ENCODE peak calls at places on chromosomes 2 and 18, in seven cellular contexts. U is ureter; Y is stimulated activated CD4-positive, alpha-beta T cell treated with anti-CD3 and anti-CD28 coated beads, Interleukin-12 subunit alpha, Interleukin-12 subunit beta, amount 100 ng/mL, for 48 hours; X is activated CD8-positive, alpha-beta memory T cell treated with anti-CD3 and anti-CD28 coated beads, Interleukin-2, amount 10 ng/mL, durations not matched to agents 7 days and 5 days; Z is EL; T is mesothelial cell of epicardium; M is RPMI8226. F is an unnamed sample.

GRCh38 chr2:233813236-233814062 is 35.3 kb downstream of the MROH2A start:
- DNase-seq in U (no peak), Y (no peak), X (no peak), Z (no peak), T (no peak), M (no peak), F (no peak)

GRCh38 chr18:26804474-26804873 is 61.0 kb downstream of the AQP4 start:
- DNase-seq in U (no peak), Y (no peak), X (no peak), Z (no peak), T (no peak), M (no peak), F (no peak)

GRCh38 chr2:218622606-218623238 is 15.0 kb downstream of the PLCD4 start:
- DNase-seq in U (no peak), Y (no peak), X (no peak), Z (peak; percentile 35), T (no peak), M (peak; percentile 47), F (no peak)

GRCh38 chr2:98761267-98761781 is 30.4 kb upstream of the MGAT4A start:
- DNase-seq in U (no peak), Y (peak; percentile 65), X (peak; percentile 73), Z (no peak), T (no peak), M (peak; percentile 51), F (peak; percentile 60)

GRCh38 chr2:207223051-207223450 is 57.3 kb upstream of the KLF7 start:
- DNase-seq in U (no peak), Y (no peak), X (no peak), Z (peak; percentile 81), T (no peak), M (no peak), F (no peak)

GRCh38 chr2:231549446-231550239 is 19.4 kb upstream of the NMUR1 start:
- DNase-seq in U (no peak), Y (no peak), X (peak; percentile 65), Z (no peak), T (no peak), M (no peak), F (no peak)

GRCh38 chr2:54967759-54968365 is 82.4 kb downstream of the RTN4 start:
- DNase-seq in U (no peak), Y (no peak), X (no peak), Z (no peak), T (no peak), M (no peak), F (no peak)

GRCh38 chr2:79887747-79888374 is 375.0 kb downstream of the CTNNA2 start:
- DNase-seq in U (no peak), Y (no peak), X (no peak), Z (peak; percentile 57), T (no peak), M (peak; percentile 63), F (no peak)

GRCh38 chr2:24307961-24308360 is 52.4 kb downstream of the ITSN2 start:
- DNase-seq in U (no peak), Y (no peak), X (no peak), Z (no peak), T (no peak), M (no peak), F (no peak)

GRCh38 chr2:186068154-186068826 is 329.7 kb downstream of the FSIP2 start:
- DNase-seq in U (no peak), Y (no peak), X (no peak), Z (peak; percentile 1), T (no peak), M (peak; percentile 81), F (no peak)

GRCh38 chr2:112958428-112959108 is 19.2 kb upstream of the IL36G start:
- DNase-seq in U (peak; percentile 50), Y (peak; percentile 7), X (peak; percentile 58), Z (peak; percentile 65), T (no peak), M (peak; percentile 40), F (peak; percentile 46)

GRCh38 chr2:196131384-196131861 is 40.0 kb downstream of the STK17B start:
- DNase-seq in U (no peak), Y (peak; percentile 60), X (peak; percentile 81), Z (peak; percentile 41), T (no peak), M (peak; percentile 76), F (peak; percentile 74)

GRCh38 chr2:46131-46470 is 204 bp downstream of the FAM110C start:
- DNase-seq in U (no peak), Y (no peak), X (no peak), Z (no peak), T (peak; percentile 52), M (no peak), F (no peak)

GRCh38 chr2:134231965-134232340 is 21.9 kb upstream of the MGAT5 start:
- DNase-seq in U (no peak), Y (no peak), X (no peak), Z (peak; percentile 85), T (no peak), M (no peak), F (no peak)

GRCh38 chr2:3291113-3291512 is 86.5 kb downstream of the EIPR1 start:
- DNase-seq in U (no peak), Y (no peak), X (no peak), Z (no peak), T (no peak), M (no peak), F (no peak)

GRCh38 chr2:29186812-29187211 is 71.6 kb downstream of the CLIP4 start:
- DNase-seq in U (no peak), Y (no peak), X (no peak), Z (no peak), T (no peak), M (no peak), F (no peak)

GRCh38 chr18:48837676-48838075 is 113.1 kb downstream of the SMAD7 start:
- DNase-seq in U (no peak), Y (no peak), X (no peak), Z (no peak), T (no peak), M (no peak), F (no peak)

GRCh38 chr2:196925768-196926561 is 542 bp downstream of the PGAP1 start:
- DNase-seq in U (peak; percentile 48), Y (peak; percentile 7), X (no peak), Z (peak; percentile 49), T (peak; percentile 41), M (peak; percentile 25), F (peak; percentile 42)

GRCh38 chr2:219497495-219498279 is 1.0 kb upstream of the GMPPA start:
- DNase-seq in U (peak; percentile 91), Y (no peak), X (peak; percentile 61), Z (peak; percentile 91), T (no peak), M (peak; percentile 38), F (peak; percentile 52)

GRCh38 chr18:55343396-55344073 is 244.5 kb downstream of the TCF4 start:
- DNase-seq in U (no peak), Y (no peak), X (no peak), Z (peak; percentile 17), T (no peak), M (peak; percentile 30), F (no peak)

GRCh38 chr2:3738454-3738853 is 35.1 kb downstream of the DCDC2C start:
- DNase-seq in U (no peak), Y (no peak), X (no peak), Z (peak; percentile 5), T (no peak), M (peak; percentile 63), F (no peak)

GRCh38 chr2:38524580-38524979 is 78.1 kb downstream of the HNRNPLL start:
- DNase-seq in U (no peak), Y (no peak), X (no peak), Z (no peak), T (no peak), M (no peak), F (no peak)